ENCODE peak calls at places on chromosomes 4 and X, in eight cellular contexts. One of them, this sample, is unnamed.

GRCh38 chr4:51843309-51844156 is 580 bp downstream of the DCUN1D4 start:
- DNase-seq in GM23338: peak
- DNase-seq in SK-N-SH: peak
- DNase-seq in GM23248: peak
- DNase-seq in HCT116: no peak
- DNase-seq in hepatocyte: peak
- DNase-seq in neural progenitor cell: peak
- DNase-seq in MM.1S: peak
- DNase-seq in this sample: peak

GRCh38 chr4:5500165-5500564 is 208.2 kb downstream of the EVC2 start:
- DNase-seq in GM23338: no peak
- DNase-seq in SK-N-SH: no peak
- DNase-seq in GM23248: peak
- DNase-seq in HCT116: no peak
- DNase-seq in hepatocyte: no peak
- DNase-seq in neural progenitor cell: no peak
- DNase-seq in MM.1S: no peak
- DNase-seq in this sample: peak

GRCh38 chr4:142840516-142841123 is 5.5 kb downstream of the INPP4B start:
- DNase-seq in GM23338: peak
- DNase-seq in SK-N-SH: peak
- DNase-seq in GM23248: peak
- DNase-seq in HCT116: peak
- DNase-seq in hepatocyte: peak
- DNase-seq in neural progenitor cell: peak
- DNase-seq in MM.1S: peak
- DNase-seq in this sample: peak

GRCh38 chr4:29199025-29199424 is 1521.1 kb upstream of the PCDH7 start:
- DNase-seq in GM23338: no peak
- DNase-seq in SK-N-SH: no peak
- DNase-seq in GM23248: no peak
- DNase-seq in HCT116: no peak
- DNase-seq in hepatocyte: no peak
- DNase-seq in neural progenitor cell: no peak
- DNase-seq in MM.1S: no peak
- DNase-seq in this sample: no peak

GRCh38 chr4:159278399-159278798 is 175.5 kb downstream of the RAPGEF2 start:
- DNase-seq in GM23338: no peak
- DNase-seq in SK-N-SH: no peak
- DNase-seq in GM23248: no peak
- DNase-seq in HCT116: no peak
- DNase-seq in hepatocyte: no peak
- DNase-seq in neural progenitor cell: no peak
- DNase-seq in MM.1S: no peak
- DNase-seq in this sample: no peak

GRCh38 chr4:129326810-129327209 is 230.9 kb downstream of the C4orf33 start:
- DNase-seq in GM23338: no peak
- DNase-seq in SK-N-SH: no peak
- DNase-seq in GM23248: no peak
- DNase-seq in HCT116: no peak
- DNase-seq in hepatocyte: no peak
- DNase-seq in neural progenitor cell: no peak
- DNase-seq in MM.1S: no peak
- DNase-seq in this sample: no peak

GRCh38 chr4:3720461-3720860 is 45.7 kb upstream of the ADRA2C start:
- DNase-seq in GM23338: no peak
- DNase-seq in SK-N-SH: no peak
- DNase-seq in GM23248: no peak
- DNase-seq in HCT116: no peak
- DNase-seq in hepatocyte: no peak
- DNase-seq in neural progenitor cell: no peak
- DNase-seq in MM.1S: no peak
- DNase-seq in this sample: no peak

GRCh38 chrX:1485033-1485432 is 32.3 kb upstream of the ASMTL start:
- DNase-seq in GM23338: no peak
- DNase-seq in SK-N-SH: no peak
- DNase-seq in GM23248: no peak
- DNase-seq in HCT116: no peak
- DNase-seq in hepatocyte: no peak
- DNase-seq in neural progenitor cell: no peak
- DNase-seq in MM.1S: no peak
- DNase-seq in this sample: no peak

GRCh38 chr4:168825975-168826374 is 184.1 kb downstream of the CBR4 start:
- DNase-seq in GM23338: no peak
- DNase-seq in SK-N-SH: no peak
- DNase-seq in GM23248: peak
- DNase-seq in HCT116: no peak
- DNase-seq in hepatocyte: no peak
- DNase-seq in neural progenitor cell: no peak
- DNase-seq in MM.1S: no peak
- DNase-seq in this sample: no peak

GRCh38 chr4:104490770-104491395 is 3.8 kb downstream of the CXXC4 start:
- DNase-seq in GM23338: peak
- DNase-seq in SK-N-SH: peak
- DNase-seq in GM23248: peak
- DNase-seq in HCT116: no peak
- DNase-seq in hepatocyte: peak
- DNase-seq in neural progenitor cell: peak
- DNase-seq in MM.1S: peak
- DNase-seq in this sample: peak

GRCh38 chr4:140355288-140355687 is 18.2 kb upstream of the SCOC start:
- DNase-seq in GM23338: no peak
- DNase-seq in SK-N-SH: no peak
- DNase-seq in GM23248: no peak
- DNase-seq in HCT116: no peak
- DNase-seq in hepatocyte: no peak
- DNase-seq in neural progenitor cell: no peak
- DNase-seq in MM.1S: no peak
- DNase-seq in this sample: no peak

GRCh38 chr4:103008875-103009729 is 10.4 kb downstream of the SLC9B1 start:
- DNase-seq in GM23338: peak
- DNase-seq in SK-N-SH: peak
- DNase-seq in GM23248: peak
- DNase-seq in HCT116: peak
- DNase-seq in hepatocyte: peak
- DNase-seq in neural progenitor cell: peak
- DNase-seq in MM.1S: peak
- DNase-seq in this sample: peak

GRCh38 chr4:6688879-6689505 is 4.7 kb upstream of the S100P start:
- DNase-seq in GM23338: peak
- DNase-seq in SK-N-SH: no peak
- DNase-seq in GM23248: peak
- DNase-seq in HCT116: peak
- DNase-seq in hepatocyte: peak
- DNase-seq in neural progenitor cell: peak
- DNase-seq in MM.1S: peak
- DNase-seq in this sample: peak

GRCh38 chr4:13294961-13295605 is 189.1 kb downstream of the RAB28 start:
- DNase-seq in GM23338: no peak
- DNase-seq in SK-N-SH: no peak
- DNase-seq in GM23248: no peak
- DNase-seq in HCT116: no peak
- DNase-seq in hepatocyte: peak
- DNase-seq in neural progenitor cell: no peak
- DNase-seq in MM.1S: no peak
- DNase-seq in this sample: peak

GRCh38 chr4:154084864-154085263 is 296.0 kb upstream of the SFRP2 start:
- DNase-seq in GM23338: no peak
- DNase-seq in SK-N-SH: no peak
- DNase-seq in GM23248: peak
- DNase-seq in HCT116: no peak
- DNase-seq in hepatocyte: no peak
- DNase-seq in neural progenitor cell: no peak
- DNase-seq in MM.1S: no peak
- DNase-seq in this sample: peak
- H2AFZ ChIP-seq in GM23338: no peak
- H2AFZ ChIP-seq in SK-N-SH: no peak
- H2AFZ ChIP-seq in GM23248: no peak
- H2AFZ ChIP-seq in HCT116: no peak
- H2AFZ ChIP-seq in hepatocyte: no peak
- H2AFZ ChIP-seq in neural progenitor cell: no peak
- H2AFZ ChIP-seq in MM.1S: no peak
- H2AFZ ChIP-seq in this sample: no peak

DNA sequence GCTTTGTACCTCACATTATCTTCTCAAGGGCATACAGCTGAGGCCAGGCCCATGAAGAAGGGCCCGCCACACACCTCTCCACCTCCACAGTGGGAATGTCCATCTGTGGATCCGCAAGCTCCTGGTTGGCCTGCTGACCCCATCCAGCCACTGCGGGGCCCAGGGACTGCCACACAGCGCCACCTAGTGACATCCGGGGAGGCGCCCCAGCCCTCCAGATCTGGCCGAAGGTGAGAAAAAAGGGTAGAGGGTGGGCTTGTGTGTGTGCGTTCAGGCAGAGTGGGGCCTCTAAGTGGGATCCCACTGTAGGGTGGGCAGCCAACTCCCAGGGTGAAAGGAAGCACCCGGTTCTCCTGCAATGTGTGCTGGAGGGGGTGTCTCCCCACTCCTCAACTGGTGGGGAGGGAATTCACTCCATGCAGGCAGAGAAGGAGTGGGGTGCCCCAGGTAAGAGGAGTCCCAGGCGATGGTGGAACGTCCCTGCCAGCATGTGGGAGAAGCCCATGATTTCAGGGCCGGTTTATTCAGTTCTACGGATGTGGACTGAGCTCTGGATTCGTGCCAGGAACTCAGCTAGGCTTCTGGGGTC is 117.3 kb downstream of the ENPP6 start:
- DNase-seq in GM23338: peak
- DNase-seq in SK-N-SH: peak
- DNase-seq in GM23248: no peak
- DNase-seq in HCT116: peak
- DNase-seq in hepatocyte: peak
- DNase-seq in neural progenitor cell: peak
- DNase-seq in MM.1S: peak
- DNase-seq in this sample: peak
- TF ChIP-seq EZH2phosphoT487 in GM23338: no peak
- TF ChIP-seq EZH2phosphoT487 in SK-N-SH: no peak
- TF ChIP-seq EZH2phosphoT487 in GM23248: no peak
- TF ChIP-seq EZH2phosphoT487 in HCT116: no peak
- TF ChIP-seq EZH2phosphoT487 in hepatocyte: no peak
- TF ChIP-seq EZH2phosphoT487 in neural progenitor cell: no peak
- TF ChIP-seq EZH2phosphoT487 in MM.1S: no peak
- TF ChIP-seq EZH2phosphoT487 in this sample: no peak

DNA sequence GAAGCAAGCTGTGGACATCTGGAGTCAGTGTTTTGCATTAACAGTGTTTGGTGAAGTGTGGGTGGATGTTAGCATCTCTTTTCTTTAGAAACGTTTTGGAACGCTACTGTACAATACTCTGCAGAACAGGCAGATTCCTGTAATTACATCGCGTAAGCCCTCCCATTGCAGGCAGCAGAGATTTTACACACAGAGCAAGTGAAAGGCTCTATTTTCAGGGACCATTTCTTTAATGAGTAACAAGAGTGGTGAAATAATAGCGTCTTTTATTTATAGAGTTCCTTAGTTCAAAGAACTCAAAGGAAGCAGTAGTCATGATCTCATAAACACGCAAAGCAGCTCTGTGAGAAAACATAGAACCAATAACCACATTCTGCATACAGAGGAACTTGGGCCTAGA is 298.6 kb upstream of the EPHA5 start:
- DNase-seq in GM23338: no peak
- DNase-seq in SK-N-SH: no peak
- DNase-seq in GM23248: no peak
- DNase-seq in HCT116: no peak
- DNase-seq in hepatocyte: peak
- DNase-seq in neural progenitor cell: no peak
- DNase-seq in MM.1S: no peak
- DNase-seq in this sample: no peak
- H2AFZ ChIP-seq in GM23338: peak
- H2AFZ ChIP-seq in SK-N-SH: no peak
- H2AFZ ChIP-seq in GM23248: no peak
- H2AFZ ChIP-seq in HCT116: no peak
- H2AFZ ChIP-seq in hepatocyte: no peak
- H2AFZ ChIP-seq in neural progenitor cell: peak
- H2AFZ ChIP-seq in MM.1S: no peak
- H2AFZ ChIP-seq in this sample: no peak

GRCh38 chr4:15479089-15479912 is 9.6 kb downstream of the CC2D2A start:
- DNase-seq in GM23338: peak
- DNase-seq in SK-N-SH: peak
- DNase-seq in GM23248: peak
- DNase-seq in HCT116: peak
- DNase-seq in hepatocyte: peak
- DNase-seq in neural progenitor cell: peak
- DNase-seq in MM.1S: peak
- DNase-seq in this sample: peak
- TF ChIP-seq EZH2phosphoT487 in GM23338: no peak
- TF ChIP-seq EZH2phosphoT487 in SK-N-SH: no peak
- TF ChIP-seq EZH2phosphoT487 in GM23248: no peak
- TF ChIP-seq EZH2phosphoT487 in HCT116: no peak
- TF ChIP-seq EZH2phosphoT487 in hepatocyte: no peak
- TF ChIP-seq EZH2phosphoT487 in neural progenitor cell: no peak
- TF ChIP-seq EZH2phosphoT487 in MM.1S: no peak
- TF ChIP-seq EZH2phosphoT487 in this sample: no peak

DNA sequence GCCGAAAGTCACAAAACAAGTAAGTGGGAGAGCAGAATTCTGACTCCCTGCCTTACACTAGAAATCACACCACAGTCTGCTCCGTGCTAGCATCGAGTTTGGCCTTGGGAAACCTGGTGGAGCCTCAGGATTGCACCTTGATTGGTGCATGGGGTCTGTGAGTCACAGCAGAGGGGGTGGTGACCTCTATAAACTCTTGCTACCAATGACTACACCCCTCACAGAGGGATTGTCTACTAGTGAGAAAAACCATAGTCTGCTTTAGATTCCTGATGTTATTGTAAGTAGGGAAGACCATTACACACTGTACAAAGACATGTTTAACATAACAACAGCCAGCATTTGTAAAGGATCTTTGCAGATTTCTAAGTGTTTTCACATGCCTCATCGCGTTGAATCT is 55.6 kb upstream of the KDR start:
- DNase-seq in GM23338: peak
- DNase-seq in SK-N-SH: no peak
- DNase-seq in GM23248: no peak
- DNase-seq in HCT116: no peak
- DNase-seq in hepatocyte: no peak
- DNase-seq in neural progenitor cell: peak
- DNase-seq in MM.1S: no peak
- DNase-seq in this sample: no peak
- H2AFZ ChIP-seq in GM23338: no peak
- H2AFZ ChIP-seq in SK-N-SH: no peak
- H2AFZ ChIP-seq in GM23248: no peak
- H2AFZ ChIP-seq in HCT116: no peak
- H2AFZ ChIP-seq in hepatocyte: no peak
- H2AFZ ChIP-seq in neural progenitor cell: peak
- H2AFZ ChIP-seq in MM.1S: no peak
- H2AFZ ChIP-seq in this sample: no peak